ENCODE peak calls at places on chromosomes 4 and X, in four cellular contexts. O is foreskin fibroblast; A is NAMALWA; R is CD4-positive, CD25-positive, alpha-beta regulatory T cell. N is an unnamed sample.

GRCh38 chrX:123481908-123482873 is 250.7 kb downstream of the THOC2 start:
- DNase-seq in A (no peak), O (peak; percentile 61), R (no peak), N (no peak)

GRCh38 chrX:47175588-47175980 is 18.0 kb upstream of the UBA1 start:
- DNase-seq in R (no peak), O (no peak), A (no peak), N (no peak)

GRCh38 chrX:110004210-110004609 is 1.3 kb downstream of the TMEM164 start:
- DNase-seq in O (no peak), R (no peak), A (no peak), N (no peak)

GRCh38 chr4:102168580-102168979 is 176.7 kb downstream of the SLC39A8 start:
- DNase-seq in R (no peak), A (no peak), O (no peak), N (no peak)

GRCh38 chrX:38612281-38612680 is 50.9 kb downstream of the TSPAN7 start:
- DNase-seq in O (no peak), R (no peak), A (no peak), N (peak; percentile 23)

GRCh38 chr4:6338951-6339817 is 69.5 kb downstream of the WFS1 start:
- DNase-seq in O (no peak), A (no peak), R (no peak), N (no peak)

GRCh38 chr4:24244663-24245519 is 339.5 kb downstream of the DHX15 start:
- DNase-seq in R (no peak), A (no peak), O (peak; percentile 61), N (no peak)

GRCh38 chr4:126799971-126800722 is 832.6 kb upstream of the INTU start:
- DNase-seq in A (no peak), O (peak; percentile 67), R (no peak), N (no peak)

GRCh38 chr4:182547435-182547834 is 304.2 kb downstream of the TENM3 start:
- DNase-seq in A (no peak), O (no peak), R (no peak), N (no peak)

GRCh38 chrX:128807367-128807766 is 715.9 kb downstream of the SMARCA1 start:
- DNase-seq in R (peak; percentile 10), O (no peak), A (peak; percentile 17), N (no peak)

GRCh38 chrX:150935466-150935865 is 37.0 kb upstream of the CD99L2 start:
- DNase-seq in A (no peak), O (peak; percentile 66), R (no peak), N (no peak)

GRCh38 chr4:53714377-53715140 is 123.3 kb upstream of the LNX1 start:
- DNase-seq in R (no peak), O (peak; percentile 76), A (no peak), N (no peak)

GRCh38 chr4:14667624-14668295 is 334.5 kb upstream of the CPEB2 start:
- DNase-seq in R (no peak), O (peak; percentile 2), A (no peak), N (no peak)

GRCh38 chr4:106195435-106195950 is 120.5 kb downstream of the TBCK start:
- DNase-seq in O (no peak), R (no peak), A (no peak), N (no peak)

GRCh38 chr4:99670409-99671073 is 12.9 kb upstream of the C4orf54 start:
- DNase-seq in A (no peak), O (no peak), R (no peak), N (no peak)

GRCh38 chr4:153345011-153345981 is 808 bp downstream of the MND1 start:
- DNase-seq in O (peak; percentile 79), R (peak; percentile 57), A (peak; percentile 93), N (peak; percentile 78)

GRCh38 chrX:74923942-74924448 is 1.3 kb downstream of the NEXMIF start:
- DNase-seq in O (peak; percentile 1), R (peak; percentile 3), A (no peak), N (no peak)

GRCh38 chr4:38163216-38164006 is 203.2 kb downstream of the PTTG2 start:
- DNase-seq in R (no peak), O (peak; percentile 62), A (no peak), N (no peak)

GRCh38 chr4:67080158-67080557 is 465.1 kb downstream of the CENPC start:
- DNase-seq in A (no peak), O (no peak), R (no peak), N (no peak)

GRCh38 chrX:110435191-110435590 is 76.5 kb downstream of the RTL9 start:
- DNase-seq in R (no peak), A (no peak), O (no peak), N (no peak)

N was measured in MM.1S.